ENCODE peak calls at places on chromosomes 12 and 14, in four cellular contexts. F is ovary, G is pancreas, U is lower lobe of right lung. Y is an unnamed sample.

GRCh38 chr14:55819610-55820304 is 239.8 kb downstream of the KTN1 start:
- DNase-seq in F (no peak), G (no peak), U (no peak), Y (no peak)

GRCh38 chr12:120093336-120093591 is 23.3 kb downstream of the RAB35 start:
- DNase-seq in F (no peak), G (no peak), U (no peak), Y (no peak)

GRCh38 chr12:49623142-49623899 is at the start of gene PRPF40B:
- DNase-seq in F (peak; percentile 92), G (peak; percentile 85), U (peak; percentile 91), Y (peak; percentile 63)

GRCh38 chr12:13864081-13864673 is 117.2 kb downstream of the GRIN2B start:
- DNase-seq in F (peak; percentile 24), G (peak; percentile 64), U (peak; percentile 77), Y (peak; percentile 56)

GRCh38 chr14:30223385-30223785 is 295.7 kb upstream of the PRKD1 start:
- DNase-seq in F (peak; percentile 29), G (peak; percentile 95), U (peak; percentile 57), Y (peak; percentile 92)

GRCh38 chr12:48998497-48999353 is 450 bp downstream of the DDN start:
- DNase-seq in F (no peak), G (no peak), U (peak; percentile 53), Y (peak; percentile 31)

GRCh38 chr14:23629831-23630396 is 6.2 kb upstream of the DHRS2 start:
- DNase-seq in F (no peak), G (no peak), U (no peak), Y (no peak)

GRCh38 chr14:22478670-22479069 is 110.4 kb downstream of the DAD1 start:
- DNase-seq in F (peak; percentile 47), G (no peak), U (no peak), Y (no peak)

GRCh38 chr12:6734506-6735082 is 10.7 kb downstream of the COPS7A start:
- DNase-seq in F (no peak), G (no peak), U (no peak), Y (no peak)

GRCh38 chr12:109775172-109775881 is 57.9 kb downstream of the TRPV4 start:
- DNase-seq in F (peak; percentile 86), G (peak; percentile 63), U (peak; percentile 77), Y (peak; percentile 42)

GRCh38 chr14:92651793-92652382 is 96.5 kb downstream of the LGMN start:
- DNase-seq in F (no peak), G (no peak), U (peak; percentile 89), Y (no peak)
- H3K4me3 ChIP-seq in F (no peak overlapping the region), G (no peak overlapping the region), U (peak overlapping the region; percentile 58), Y (no peak overlapping the region)

GRCh38 chr14:59511916-59512530 is 27.7 kb downstream of the JKAMP start:
- DNase-seq in F (no peak), G (no peak), U (no peak), Y (peak; percentile 5)
- TF ChIP-seq CTCF in F (no peak), G (no peak), U (peak; percentile 27), Y (peak; percentile 29)

GRCh38 chr12:16603916-16604575 is 1.9 kb downstream of the LMO3 start:
- DNase-seq in F (no peak), G (no peak), U (no peak), Y (peak; percentile 35)

GRCh38 chr12:16604853-16605252 is 1.1 kb downstream of the LMO3 start:
- DNase-seq in F (no peak), G (no peak), U (peak; percentile 48), Y (peak; percentile 27)

GRCh38 chr12:16600525-16600924 is 5.4 kb downstream of the LMO3 start:
- DNase-seq in F (no peak), G (no peak), U (no peak), Y (peak; percentile 59)

GRCh38 chr12:16603265-16603915 is 2.6 kb downstream of the LMO3 start:
- DNase-seq in F (no peak), G (no peak), U (no peak), Y (peak; percentile 61)

DNA sequence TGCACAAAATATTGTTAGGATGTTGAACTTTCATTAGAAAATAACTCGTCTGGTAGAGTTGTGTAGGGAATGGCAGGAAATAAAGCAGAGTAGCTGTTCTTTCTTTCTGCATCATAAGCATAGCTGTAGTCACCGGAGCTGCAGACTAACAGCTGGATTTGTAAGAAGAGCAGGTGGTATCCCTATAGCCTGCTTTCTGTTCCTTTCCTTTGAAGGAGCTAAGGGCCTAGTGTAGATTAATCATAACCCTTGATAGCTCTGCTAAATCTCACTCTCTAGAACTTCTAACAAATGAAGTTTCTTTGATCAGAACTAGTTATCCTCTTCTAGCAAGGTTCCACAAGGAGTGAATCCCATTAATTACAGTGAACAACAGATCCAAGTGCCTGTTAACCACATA is 3.5 kb downstream of the LMO3 start:
- DNase-seq in F (no peak), G (no peak), U (no peak), Y (peak; percentile 74)
- H3K4me3 ChIP-seq in F (peak overlapping the region; percentile 1), G (peak overlapping the region; percentile 5), U (peak overlapping the region; percentile 56), Y (peak overlapping the region; percentile 60)

DNA sequence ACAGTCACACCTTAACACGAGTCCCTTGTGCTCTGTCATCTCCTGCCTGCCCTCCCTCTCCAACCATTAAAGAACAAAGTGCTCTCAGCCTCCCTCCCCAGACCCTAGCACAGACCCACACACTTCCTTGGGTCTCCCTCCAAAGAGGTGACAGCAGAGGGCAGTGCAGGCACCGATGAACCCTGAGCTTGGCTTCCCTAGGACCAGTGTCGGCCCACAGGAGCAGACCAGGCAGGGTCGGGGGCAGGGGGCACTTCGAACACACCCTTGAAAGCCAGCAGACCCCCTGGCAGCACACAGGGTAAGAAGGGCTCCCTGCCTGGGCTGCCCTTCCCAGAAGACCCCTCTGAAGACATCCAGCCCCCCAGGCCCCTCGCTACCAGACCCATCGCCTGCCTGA is 7.0 kb downstream of the CDK2AP1 start:
- DNase-seq in F (peak; percentile 22), G (no peak), U (no peak), Y (no peak)
- TF ChIP-seq CTCF in F (no peak), G (no peak), U (no peak), Y (no peak)

Y was measured in bronchial epithelial cell.